ENCODE peak calls at places on chromosomes 2 and 18, in four cellular contexts. Z is tibial nerve, R is body of pancreas, E is pancreas. X is an unnamed sample.

GRCh38 chr2:239290618-239291504 is 110.0 kb downstream of the HDAC4 start:
- DNase-seq in Z (no peak), R (peak; percentile 8), E (peak; percentile 54), X (no peak)

GRCh38 chr2:141317986-141318385 is 812.8 kb downstream of the LRP1B start:
- DNase-seq in E (no peak), R (no peak), Z (no peak), X (no peak)

GRCh38 chr2:149860276-149860921 is 272.8 kb upstream of the MMADHC start:
- DNase-seq in R (no peak), Z (peak; percentile 22), E (no peak), X (no peak)

GRCh38 chr18:59908790-59909189 is 9.0 kb downstream of the PMAIP1 start:
- DNase-seq in R (no peak), E (no peak), Z (no peak), X (no peak)

GRCh38 chr2:144183744-144184143 is 336.2 kb downstream of the ZEB2 start:
- DNase-seq in Z (no peak), E (no peak), R (no peak), X (peak; percentile 54)

GRCh38 chr2:152450176-152450575 is 115.2 kb downstream of the FMNL2 start:
- DNase-seq in E (no peak), R (no peak), Z (no peak), X (no peak)

GRCh38 chr18:56189615-56190014 is 448.8 kb downstream of the TXNL1 start:
- DNase-seq in E (no peak), R (no peak), Z (no peak), X (no peak)

GRCh38 chr2:100876231-100876860 is 56.4 kb downstream of the NPAS2 start:
- DNase-seq in Z (no peak), R (no peak), E (no peak), X (no peak)

GRCh38 chr18:12246849-12247808 is 7.0 kb upstream of the CIDEA start:
- DNase-seq in E (no peak), R (no peak), Z (no peak), X (no peak)

GRCh38 chr2:44247924-44248323 is 27.4 kb upstream of the SLC3A1 start:
- DNase-seq in R (no peak), Z (no peak), E (no peak), X (no peak)

GRCh38 chr2:200509227-200509607 is 651 bp downstream of the KCTD18 start:
- DNase-seq in R (no peak), E (no peak), Z (no peak), X (no peak)

GRCh38 chr2:127061377-127062273 is 45.3 kb downstream of the BIN1 start:
- DNase-seq in Z (no peak), E (no peak), R (no peak), X (no peak)

GRCh38 chr2:75068546-75068945 is 110.1 kb downstream of the POLE4 start:
- DNase-seq in E (no peak), R (no peak), Z (no peak), X (no peak)

GRCh38 chr2:133360190-133360589 is 208.1 kb downstream of the NCKAP5 start:
- DNase-seq in E (no peak), Z (no peak), R (no peak), X (no peak)

GRCh38 chr18:68660355-68661183 is 54.3 kb downstream of the TMX3 start:
- DNase-seq in R (no peak), Z (no peak), E (no peak), X (no peak)

GRCh38 chr2:237956402-237956736 is 10.4 kb upstream of the UBE2F start:
- DNase-seq in Z (no peak), E (no peak), R (no peak), X (no peak)

DNA sequence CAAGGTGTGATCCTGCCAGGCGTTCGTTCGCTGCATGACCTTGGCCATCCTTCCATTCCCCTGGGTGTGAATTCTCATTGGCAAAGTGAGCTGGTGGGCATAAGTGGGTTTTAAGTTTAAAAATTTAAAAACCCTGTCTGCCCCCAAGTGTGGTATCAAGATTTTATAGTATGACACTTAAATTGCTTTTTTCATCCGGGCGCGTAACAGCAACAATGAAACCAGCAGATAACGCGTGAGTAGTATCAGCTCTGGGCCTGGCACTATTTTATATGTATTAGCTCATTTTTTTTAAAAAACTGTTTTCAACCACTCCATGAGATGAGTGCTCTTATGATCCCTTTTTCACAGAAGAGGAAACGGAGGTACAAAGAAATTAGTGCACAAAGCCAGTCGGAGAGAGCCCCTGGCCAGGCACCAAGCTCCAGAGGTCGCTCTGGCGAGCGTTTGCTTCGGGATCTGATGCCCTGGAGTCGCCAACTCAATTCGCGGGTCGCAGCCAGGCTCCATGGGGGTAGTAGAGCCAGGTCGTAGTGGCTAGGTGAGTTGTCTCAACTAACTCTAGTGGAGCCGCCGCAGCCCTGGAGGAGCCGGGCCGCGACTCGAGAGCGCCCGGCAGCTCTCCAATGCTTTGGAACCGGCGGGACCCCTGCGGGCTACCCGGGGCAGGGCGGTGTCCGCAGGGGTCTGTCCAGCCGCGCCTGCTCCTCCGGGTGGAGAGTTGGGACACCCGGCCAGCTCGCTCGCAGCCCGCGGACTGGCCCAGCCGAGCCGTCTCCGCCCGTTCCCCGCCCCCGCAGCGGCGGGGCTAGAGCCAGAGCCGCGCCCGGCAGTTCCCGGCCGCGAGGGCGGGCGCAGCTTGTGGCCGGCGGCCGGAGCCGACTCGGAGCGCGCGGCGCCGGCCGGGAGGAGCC is at the start of gene IL1R1:
- DNase-seq in Z (peak; percentile 53), E (peak; percentile 93), R (peak; percentile 80), X (no peak)
- TF ChIP-seq CTCF in Z (no peak), E (no peak), R (no peak), X (no peak)

DNA sequence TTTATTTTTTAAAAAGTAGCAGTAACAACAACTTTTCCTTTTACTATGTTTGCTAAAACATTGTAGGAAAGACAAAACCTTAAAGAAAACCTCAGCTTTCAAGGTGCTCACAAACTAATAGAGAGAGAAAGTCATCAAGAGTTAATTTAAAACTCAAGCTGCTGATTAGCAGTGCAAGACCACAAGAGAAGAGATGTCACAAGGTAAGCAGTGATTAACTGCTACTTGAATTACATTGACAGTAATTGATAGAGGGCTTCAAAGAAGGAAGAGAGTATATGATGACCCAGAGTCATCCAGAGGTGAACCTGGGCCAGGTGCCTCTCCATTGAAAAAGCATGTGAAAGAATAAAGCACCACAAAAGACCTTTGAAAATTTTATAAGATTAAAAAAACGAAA is 939.6 kb upstream of the CNTNAP5 start:
- DNase-seq in E (no peak), R (no peak), Z (no peak), X (no peak)
- H3K27ac ChIP-seq in E (no peak overlapping the region), R (no peak overlapping the region), Z (no peak overlapping the region), X (no peak overlapping the region)

DNA sequence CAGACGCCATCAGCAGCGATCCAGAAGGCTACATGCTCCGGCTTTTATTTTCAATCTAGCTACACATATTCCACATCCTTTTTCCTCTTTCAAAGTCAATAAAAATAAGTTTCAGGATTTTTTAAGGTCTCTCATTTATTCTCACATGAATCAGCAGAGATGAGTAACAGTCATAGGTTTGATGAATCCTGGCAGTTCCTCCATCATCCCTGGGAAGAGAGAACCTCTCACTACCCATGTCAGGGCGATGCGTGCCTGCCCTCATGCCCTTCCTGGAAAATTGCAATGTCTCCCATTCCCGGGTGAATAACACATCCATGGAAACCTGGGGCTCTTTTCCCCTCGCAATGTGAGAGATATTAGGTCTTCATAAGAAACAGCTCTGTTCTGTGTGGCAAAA is 301.1 kb upstream of the SMIM21 start:
- DNase-seq in Z (no peak), R (no peak), E (no peak), X (no peak)
- H3K27me3 ChIP-seq in Z (no peaks in the 10 kb centered on the region), R (no peaks in the 10 kb centered on the region), E (no peaks in the 10 kb centered on the region), X (peaks cover 11% of the 10 kb centered on the region)

GRCh38 chr2:176120369-176121307 is 1.9 kb upstream of the HOXD9 start:
- DNase-seq in Z (no peak), R (no peak), E (no peak), X (no peak)
- TF ChIP-seq CTCF in Z (no peak), R (no peak), E (no peak), X (no peak)

GRCh38 chr2:187438459-187438858 is 9.6 kb downstream of the CALCRL start:
- DNase-seq in R (no peak), Z (no peak), E (no peak), X (no peak)

GRCh38 chr2:187431911-187432310 is 16.1 kb downstream of the CALCRL start:
- DNase-seq in Z (no peak), R (no peak), E (no peak), X (no peak)

GRCh38 chr2:187435078-187435477 is 13.0 kb downstream of the CALCRL start:
- DNase-seq in R (no peak), Z (no peak), E (no peak), X (no peak)

GRCh38 chr2:187435756-187436155 is 12.3 kb downstream of the CALCRL start:
- DNase-seq in Z (no peak), R (no peak), E (no peak), X (no peak)

DNA sequence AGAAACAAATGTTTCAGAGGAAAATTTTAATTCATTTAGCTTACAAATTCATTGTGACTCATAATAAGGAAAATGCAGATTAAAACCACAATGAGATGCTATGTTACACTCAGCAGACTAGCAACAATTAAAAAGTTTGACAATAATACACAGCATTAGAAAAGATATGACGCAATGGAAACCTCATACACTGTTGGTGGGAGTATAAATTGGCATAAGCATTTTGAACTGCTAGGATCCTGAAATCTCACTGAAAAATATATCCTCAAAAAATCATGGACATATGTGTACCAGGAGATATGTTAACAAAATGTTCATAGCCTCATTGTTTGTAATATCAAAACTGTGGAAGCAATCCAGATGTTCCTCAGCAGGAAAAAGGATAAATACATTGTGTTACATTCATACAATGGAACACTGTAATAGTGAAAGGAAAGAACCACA is 13.7 kb downstream of the CALCRL start:
- DNase-seq in E (no peak), Z (no peak), R (no peak), X (no peak)
- H3K27ac ChIP-seq in E (no peak overlapping the region), Z (no peak overlapping the region), R (no peak overlapping the region), X (no peak overlapping the region)

GRCh38 chr18:79792988-79793355 is 4.8 kb upstream of the KCNG2 start:
- DNase-seq in E (no peak), Z (no peak), R (no peak), X (no peak)

GRCh38 chr18:79794851-79795250 is 2.9 kb upstream of the KCNG2 start:
- DNase-seq in Z (no peak), E (peak; percentile 42), R (no peak), X (no peak)

GRCh38 chr18:79791141-79791972 is 6.4 kb upstream of the KCNG2 start:
- DNase-seq in R (peak; percentile 25), Z (peak; percentile 51), E (peak; percentile 47), X (no peak)

GRCh38 chr18:79789901-79790885 is 7.5 kb upstream of the KCNG2 start:
- DNase-seq in Z (no peak), R (no peak), E (peak; percentile 55), X (no peak)

DNA sequence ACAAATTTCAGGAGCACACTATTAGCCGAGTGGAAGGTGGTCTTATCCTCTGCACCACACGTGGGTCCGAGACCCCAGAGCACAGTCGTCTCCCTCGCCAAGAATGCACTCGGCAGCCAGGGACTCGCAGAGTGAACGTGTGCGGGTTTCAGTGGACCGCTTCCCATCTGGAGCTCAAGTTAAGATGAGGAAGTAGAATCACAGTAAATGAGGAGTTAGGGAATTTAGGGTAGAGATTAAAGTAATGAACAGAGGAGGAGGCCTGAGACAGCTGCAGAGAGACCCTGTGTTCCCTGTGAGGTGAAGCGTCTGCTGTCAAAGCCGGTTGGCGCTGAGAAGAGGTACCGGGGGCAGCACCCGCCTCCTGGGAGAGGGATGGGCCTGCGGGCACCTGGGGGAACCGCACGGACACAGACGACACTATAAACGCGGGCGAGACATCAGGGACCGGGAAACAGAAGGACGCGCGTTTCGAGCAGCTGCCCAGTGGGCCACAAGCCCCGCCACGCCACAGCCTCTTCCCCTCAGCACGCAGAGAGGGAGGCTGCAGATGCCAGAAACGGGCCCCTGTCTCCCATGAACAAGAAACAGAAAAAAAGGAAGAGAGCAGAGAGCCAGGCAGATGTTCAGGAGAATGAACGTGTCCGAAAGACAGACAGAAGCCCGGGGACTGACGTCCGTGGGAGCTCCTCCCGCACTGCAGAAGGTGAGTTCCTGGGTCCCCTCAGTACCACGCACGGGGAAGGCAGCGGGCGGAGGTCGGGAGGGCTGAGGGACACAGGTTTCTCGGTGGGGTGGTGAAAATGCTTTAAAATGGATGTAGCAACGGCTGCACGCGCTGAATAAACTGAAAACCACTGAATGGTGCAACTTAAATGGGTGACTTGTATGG is 5.4 kb upstream of the KCNG2 start:
- DNase-seq in E (no peak), R (no peak), Z (no peak), X (no peak)
- H3K27me3 ChIP-seq in E (no peaks in the 10 kb centered on the region), R (peaks cover 7% of the 10 kb centered on the region), Z (peaks cover 65% of the 10 kb centered on the region), X (peaks cover 62% of the 10 kb centered on the region)